ENCODE peak calls at places on chromosome 17, in six cellular contexts. One of them, this sample, is unnamed.

GRCh38 chr17:74872313-74873035 is at the start of gene FDXR:
- DNase-seq in NCI-H1092 treated with DMSO at 0.1 percent for 48 hours: no peak
- DNase-seq in activated CD4-positive, alpha-beta T cell treated with anti-CD3 and anti-CD28 coated beads, Interleukin-2, amount 50 U/mL, for 48 hours: no peak
- DNase-seq in T-helper 9 cell: no peak
- DNase-seq in GM19239: no peak
- DNase-seq in NCI-H1105 treated with DMSO at 0.1 percent for 48 hours: peak; percentile 53
- DNase-seq in this sample: no peak

GRCh38 chr17:63435681-63436522 is 10.2 kb downstream of the CYB561 start:
- DNase-seq in NCI-H1092 treated with DMSO at 0.1 percent for 48 hours: peak; percentile 56
- DNase-seq in activated CD4-positive, alpha-beta T cell treated with anti-CD3 and anti-CD28 coated beads, Interleukin-2, amount 50 U/mL, for 48 hours: no peak
- DNase-seq in T-helper 9 cell: no peak
- DNase-seq in GM19239: no peak
- DNase-seq in NCI-H1105 treated with DMSO at 0.1 percent for 48 hours: no peak
- DNase-seq in this sample: no peak

GRCh38 chr17:37234106-37234505 is 141.7 kb upstream of the C17orf78 start:
- DNase-seq in NCI-H1092 treated with DMSO at 0.1 percent for 48 hours: no peak
- DNase-seq in activated CD4-positive, alpha-beta T cell treated with anti-CD3 and anti-CD28 coated beads, Interleukin-2, amount 50 U/mL, for 48 hours: no peak
- DNase-seq in T-helper 9 cell: no peak
- DNase-seq in GM19239: no peak
- DNase-seq in NCI-H1105 treated with DMSO at 0.1 percent for 48 hours: no peak
- DNase-seq in this sample: no peak

GRCh38 chr17:27511154-27511553 is 54.9 kb downstream of the KSR1 start:
- DNase-seq in NCI-H1092 treated with DMSO at 0.1 percent for 48 hours: no peak
- DNase-seq in activated CD4-positive, alpha-beta T cell treated with anti-CD3 and anti-CD28 coated beads, Interleukin-2, amount 50 U/mL, for 48 hours: no peak
- DNase-seq in T-helper 9 cell: no peak
- DNase-seq in GM19239: no peak
- DNase-seq in NCI-H1105 treated with DMSO at 0.1 percent for 48 hours: no peak
- DNase-seq in this sample: no peak

GRCh38 chr17:4163951-4164350 is 21.0 kb downstream of the CYB5D2 start:
- DNase-seq in NCI-H1092 treated with DMSO at 0.1 percent for 48 hours: no peak
- DNase-seq in activated CD4-positive, alpha-beta T cell treated with anti-CD3 and anti-CD28 coated beads, Interleukin-2, amount 50 U/mL, for 48 hours: no peak
- DNase-seq in T-helper 9 cell: no peak
- DNase-seq in GM19239: no peak
- DNase-seq in NCI-H1105 treated with DMSO at 0.1 percent for 48 hours: no peak
- DNase-seq in this sample: no peak

GRCh38 chr17:38320482-38320881 is 23.3 kb downstream of the GPR179 start:
- DNase-seq in NCI-H1092 treated with DMSO at 0.1 percent for 48 hours: no peak
- DNase-seq in activated CD4-positive, alpha-beta T cell treated with anti-CD3 and anti-CD28 coated beads, Interleukin-2, amount 50 U/mL, for 48 hours: no peak
- DNase-seq in T-helper 9 cell: no peak
- DNase-seq in GM19239: no peak
- DNase-seq in NCI-H1105 treated with DMSO at 0.1 percent for 48 hours: no peak
- DNase-seq in this sample: no peak

GRCh38 chr17:77681820-77682219 is 276.7 kb upstream of the TNRC6C start:
- DNase-seq in NCI-H1092 treated with DMSO at 0.1 percent for 48 hours: peak; percentile 86
- DNase-seq in activated CD4-positive, alpha-beta T cell treated with anti-CD3 and anti-CD28 coated beads, Interleukin-2, amount 50 U/mL, for 48 hours: no peak
- DNase-seq in T-helper 9 cell: no peak
- DNase-seq in GM19239: no peak
- DNase-seq in NCI-H1105 treated with DMSO at 0.1 percent for 48 hours: peak; percentile 3
- DNase-seq in this sample: no peak

GRCh38 chr17:41917957-41918391 is 777 bp downstream of the ACLY start:
- DNase-seq in NCI-H1092 treated with DMSO at 0.1 percent for 48 hours: peak; percentile 69
- DNase-seq in activated CD4-positive, alpha-beta T cell treated with anti-CD3 and anti-CD28 coated beads, Interleukin-2, amount 50 U/mL, for 48 hours: peak; percentile 54
- DNase-seq in T-helper 9 cell: peak; percentile 45
- DNase-seq in GM19239: no peak
- DNase-seq in NCI-H1105 treated with DMSO at 0.1 percent for 48 hours: peak; percentile 67
- DNase-seq in this sample: peak; percentile 37

GRCh38 chr17:45319239-45319703 is 2.5 kb upstream of the MAP3K14 start:
- DNase-seq in NCI-H1092 treated with DMSO at 0.1 percent for 48 hours: no peak
- DNase-seq in activated CD4-positive, alpha-beta T cell treated with anti-CD3 and anti-CD28 coated beads, Interleukin-2, amount 50 U/mL, for 48 hours: no peak
- DNase-seq in T-helper 9 cell: no peak
- DNase-seq in GM19239: no peak
- DNase-seq in NCI-H1105 treated with DMSO at 0.1 percent for 48 hours: no peak
- DNase-seq in this sample: no peak

GRCh38 chr17:34447406-34447805 is 84.4 kb upstream of the CCL1 start:
- DNase-seq in NCI-H1092 treated with DMSO at 0.1 percent for 48 hours: no peak
- DNase-seq in activated CD4-positive, alpha-beta T cell treated with anti-CD3 and anti-CD28 coated beads, Interleukin-2, amount 50 U/mL, for 48 hours: no peak
- DNase-seq in T-helper 9 cell: no peak
- DNase-seq in GM19239: no peak
- DNase-seq in NCI-H1105 treated with DMSO at 0.1 percent for 48 hours: no peak
- DNase-seq in this sample: no peak

GRCh38 chr17:33377837-33378236 is 84.7 kb upstream of the ASIC2 start:
- DNase-seq in NCI-H1092 treated with DMSO at 0.1 percent for 48 hours: no peak
- DNase-seq in activated CD4-positive, alpha-beta T cell treated with anti-CD3 and anti-CD28 coated beads, Interleukin-2, amount 50 U/mL, for 48 hours: no peak
- DNase-seq in T-helper 9 cell: no peak
- DNase-seq in GM19239: no peak
- DNase-seq in NCI-H1105 treated with DMSO at 0.1 percent for 48 hours: no peak
- DNase-seq in this sample: no peak

GRCh38 chr17:81852237-81852636 is 8.1 kb downstream of the P4HB start:
- DNase-seq in NCI-H1092 treated with DMSO at 0.1 percent for 48 hours: no peak
- DNase-seq in activated CD4-positive, alpha-beta T cell treated with anti-CD3 and anti-CD28 coated beads, Interleukin-2, amount 50 U/mL, for 48 hours: no peak
- DNase-seq in T-helper 9 cell: no peak
- DNase-seq in GM19239: no peak
- DNase-seq in NCI-H1105 treated with DMSO at 0.1 percent for 48 hours: no peak
- DNase-seq in this sample: no peak

GRCh38 chr17:17549732-17550366 is 41.7 kb downstream of the PEMT start:
- DNase-seq in NCI-H1092 treated with DMSO at 0.1 percent for 48 hours: no peak
- DNase-seq in activated CD4-positive, alpha-beta T cell treated with anti-CD3 and anti-CD28 coated beads, Interleukin-2, amount 50 U/mL, for 48 hours: no peak
- DNase-seq in T-helper 9 cell: no peak
- DNase-seq in GM19239: no peak
- DNase-seq in NCI-H1105 treated with DMSO at 0.1 percent for 48 hours: no peak
- DNase-seq in this sample: no peak

GRCh38 chr17:8332688-8333087 is 7.0 kb upstream of the ODF4 start:
- DNase-seq in NCI-H1092 treated with DMSO at 0.1 percent for 48 hours: no peak
- DNase-seq in activated CD4-positive, alpha-beta T cell treated with anti-CD3 and anti-CD28 coated beads, Interleukin-2, amount 50 U/mL, for 48 hours: no peak
- DNase-seq in T-helper 9 cell: no peak
- DNase-seq in GM19239: no peak
- DNase-seq in NCI-H1105 treated with DMSO at 0.1 percent for 48 hours: no peak
- DNase-seq in this sample: no peak

GRCh38 chr17:71921726-71922320 is 199.0 kb upstream of the SOX9 start:
- DNase-seq in NCI-H1092 treated with DMSO at 0.1 percent for 48 hours: no peak
- DNase-seq in activated CD4-positive, alpha-beta T cell treated with anti-CD3 and anti-CD28 coated beads, Interleukin-2, amount 50 U/mL, for 48 hours: peak; percentile 4
- DNase-seq in T-helper 9 cell: no peak
- DNase-seq in GM19239: no peak
- DNase-seq in NCI-H1105 treated with DMSO at 0.1 percent for 48 hours: no peak
- DNase-seq in this sample: no peak

This sample was measured in stimulated activated CD4-positive, alpha-beta T cell treated with anti-CD3 and anti-CD28 coated beads, Interleukin-4, amount 100 ng/mL, for 48 hours.